ENCODE peak calls at places on chromosomes 5 and 9, in four cellular contexts. One of them, this sample, is unnamed.

GRCh38 chr5:57338849-57339340 is 143.7 kb downstream of the ACTBL2 start:
- DNase-seq in A549: no peak
- DNase-seq in tibial nerve: no peak
- DNase-seq in ovary: no peak
- DNase-seq in this sample: no peak

GRCh38 chr9:91119679-91120078 is 242.0 kb downstream of the AUH start:
- DNase-seq in tibial nerve: no peak
- DNase-seq in A549: no peak
- DNase-seq in ovary: no peak
- DNase-seq in this sample: no peak

GRCh38 chr5:137734962-137735530 is 843 bp downstream of the KLHL3 start:
- DNase-seq in tibial nerve: peak; percentile 19
- DNase-seq in A549: no peak
- DNase-seq in ovary: peak; percentile 14
- DNase-seq in this sample: peak; percentile 16

GRCh38 chr9:82271099-82271498 is 282.5 kb downstream of the SPATA31D1 start:
- DNase-seq in tibial nerve: no peak
- DNase-seq in A549: no peak
- DNase-seq in ovary: no peak
- DNase-seq in this sample: no peak

GRCh38 chr9:135500525-135501260 is at the start of gene MRPS2:
- DNase-seq in A549: peak; percentile 89
- DNase-seq in ovary: peak; percentile 81
- DNase-seq in tibial nerve: peak; percentile 65
- DNase-seq in this sample: peak; percentile 86

GRCh38 chr9:120860083-120860482 is 16.9 kb downstream of the PHF19 start:
- DNase-seq in tibial nerve: no peak
- DNase-seq in A549: no peak
- DNase-seq in ovary: no peak
- DNase-seq in this sample: no peak

GRCh38 chr5:116579139-116579538 is 4.5 kb upstream of the SEMA6A start:
- DNase-seq in A549: no peak
- DNase-seq in ovary: no peak
- DNase-seq in tibial nerve: no peak
- DNase-seq in this sample: no peak

GRCh38 chr9:78131969-78132687 is 100.5 kb upstream of the GNAQ start:
- DNase-seq in ovary: no peak
- DNase-seq in tibial nerve: no peak
- DNase-seq in A549: no peak
- DNase-seq in this sample: no peak

GRCh38 chr9:106613250-106613737 is 249.7 kb upstream of the ZNF462 start:
- DNase-seq in ovary: no peak
- DNase-seq in A549: no peak
- DNase-seq in tibial nerve: no peak
- DNase-seq in this sample: peak; percentile 45

GRCh38 chr5:171207256-171207866 is 101.7 kb upstream of the TLX3 start:
- DNase-seq in tibial nerve: peak; percentile 40
- DNase-seq in A549: peak; percentile 52
- DNase-seq in ovary: no peak
- DNase-seq in this sample: no peak

GRCh38 chr9:121360975-121361374 is 9.1 kb downstream of the STOM start:
- DNase-seq in ovary: no peak
- DNase-seq in tibial nerve: no peak
- DNase-seq in A549: no peak
- DNase-seq in this sample: no peak

GRCh38 chr5:134436523-134437339 is 25.1 kb upstream of the CDKN2AIPNL start:
- DNase-seq in tibial nerve: peak; percentile 24
- DNase-seq in ovary: no peak
- DNase-seq in A549: peak; percentile 75
- DNase-seq in this sample: peak; percentile 93

GRCh38 chr5:109703827-109704226 is 14.1 kb downstream of the MAN2A1 start:
- DNase-seq in tibial nerve: no peak
- DNase-seq in ovary: no peak
- DNase-seq in A549: no peak
- DNase-seq in this sample: no peak

GRCh38 chr9:112002131-112002846 is 105.7 kb downstream of the UGCG start:
- DNase-seq in A549: no peak
- DNase-seq in tibial nerve: no peak
- DNase-seq in ovary: no peak
- DNase-seq in this sample: no peak

GRCh38 chr5:79544136-79544535 is 30.2 kb upstream of the HOMER1 start:
- DNase-seq in tibial nerve: peak; percentile 25
- DNase-seq in ovary: no peak
- DNase-seq in A549: no peak
- DNase-seq in this sample: no peak

GRCh38 chr9:2336055-2336454 is 285.5 kb upstream of the VLDLR start:
- DNase-seq in tibial nerve: no peak
- DNase-seq in A549: peak; percentile 17
- DNase-seq in ovary: no peak
- DNase-seq in this sample: peak; percentile 49

GRCh38 chr5:5145651-5146529 is 5.8 kb downstream of the ADAMTS16 start:
- DNase-seq in ovary: no peak
- DNase-seq in tibial nerve: no peak
- DNase-seq in A549: peak; percentile 67
- DNase-seq in this sample: no peak

GRCh38 chr5:58002318-58002717 is 457.6 kb downstream of the PLK2 start:
- DNase-seq in A549: peak; percentile 7
- DNase-seq in tibial nerve: no peak
- DNase-seq in ovary: no peak
- DNase-seq in this sample: no peak

GRCh38 chr9:135554718-135555117 is 6.8 kb upstream of the PAEP start:
- DNase-seq in A549: peak; percentile 21
- DNase-seq in tibial nerve: no peak
- DNase-seq in ovary: no peak
- DNase-seq in this sample: no peak

GRCh38 chr5:133994990-133995333 is 9.8 kb downstream of the VDAC1 start:
- DNase-seq in ovary: no peak
- DNase-seq in tibial nerve: no peak
- DNase-seq in A549: no peak
- DNase-seq in this sample: no peak

GRCh38 chr9:136566899-136567298 is 21.1 kb upstream of the NOTCH1 start:
- DNase-seq in A549: no peak
- DNase-seq in ovary: peak; percentile 80
- DNase-seq in tibial nerve: peak; percentile 66
- DNase-seq in this sample: no peak

GRCh38 chr9:111356567-111357244 is 26.7 kb upstream of the OR2K2 start:
- DNase-seq in ovary: peak; percentile 9
- DNase-seq in tibial nerve: no peak
- DNase-seq in A549: peak; percentile 75
- DNase-seq in this sample: no peak

GRCh38 chr5:60649288-60649917 is 50.6 kb downstream of the DEPDC1B start:
- DNase-seq in tibial nerve: no peak
- DNase-seq in A549: peak; percentile 58
- DNase-seq in ovary: no peak
- DNase-seq in this sample: no peak

GRCh38 chr5:139842321-139842720 is 46.7 kb downstream of the PSD2 start:
- DNase-seq in tibial nerve: no peak
- DNase-seq in ovary: no peak
- DNase-seq in A549: no peak
- DNase-seq in this sample: no peak

GRCh38 chr9:130946778-130947617 is 8.0 kb upstream of the FIBCD1 start:
- DNase-seq in ovary: no peak
- DNase-seq in A549: peak; percentile 67
- DNase-seq in tibial nerve: no peak
- DNase-seq in this sample: no peak

GRCh38 chr5:65142511-65143011 is 339.2 kb downstream of the ADAMTS6 start:
- DNase-seq in A549: peak; percentile 11
- DNase-seq in tibial nerve: no peak
- DNase-seq in ovary: no peak
- DNase-seq in this sample: no peak

GRCh38 chr5:760363-761205 is 23.9 kb downstream of the ZDHHC11B start:
- DNase-seq in ovary: no peak
- DNase-seq in tibial nerve: no peak
- DNase-seq in A549: no peak
- DNase-seq in this sample: peak; percentile 9

GRCh38 chr5:77066823-77067442 is 20.2 kb downstream of the ZBED3 start:
- DNase-seq in A549: no peak
- DNase-seq in tibial nerve: no peak
- DNase-seq in ovary: no peak
- DNase-seq in this sample: no peak

GRCh38 chr5:61333351-61334223 is 1.5 kb downstream of the ZSWIM6 start:
- DNase-seq in ovary: peak; percentile 40
- DNase-seq in tibial nerve: no peak
- DNase-seq in A549: no peak
- DNase-seq in this sample: peak; percentile 58

GRCh38 chr5:132263548-132264261 is 6.2 kb downstream of the PDLIM4 start:
- DNase-seq in tibial nerve: peak; percentile 8
- DNase-seq in A549: peak; percentile 53
- DNase-seq in ovary: peak; percentile 75
- DNase-seq in this sample: no peak

GRCh38 chr5:150239099-150239793 is 49.4 kb downstream of the SLC6A7 start:
- DNase-seq in A549: no peak
- DNase-seq in tibial nerve: no peak
- DNase-seq in ovary: no peak
- DNase-seq in this sample: no peak

GRCh38 chr9:91328186-91328585 is 33.5 kb downstream of the AUH start:
- DNase-seq in tibial nerve: no peak
- DNase-seq in ovary: no peak
- DNase-seq in A549: no peak
- DNase-seq in this sample: no peak

GRCh38 chr5:96120120-96120519 is 158.5 kb upstream of the ELL2 start:
- DNase-seq in A549: no peak
- DNase-seq in ovary: no peak
- DNase-seq in tibial nerve: no peak
- DNase-seq in this sample: no peak

GRCh38 chr9:37464006-37464405 is 1.2 kb downstream of the ZBTB5 start:
- DNase-seq in tibial nerve: no peak
- DNase-seq in A549: no peak
- DNase-seq in ovary: no peak
- DNase-seq in this sample: no peak

GRCh38 chr9:37468620-37469019 is 3.4 kb upstream of the ZBTB5 start:
- DNase-seq in tibial nerve: no peak
- DNase-seq in A549: peak; percentile 32
- DNase-seq in ovary: no peak
- DNase-seq in this sample: no peak

GRCh38 chr9:37465249-37466036 is at the start of gene ZBTB5:
- DNase-seq in tibial nerve: peak; percentile 99
- DNase-seq in A549: peak; percentile 100
- DNase-seq in ovary: peak; percentile 99
- DNase-seq in this sample: peak; percentile 99

GRCh38 chr9:37466037-37466709 is 923 bp upstream of the ZBTB5 start:
- DNase-seq in tibial nerve: peak; percentile 17
- DNase-seq in ovary: peak; percentile 74
- DNase-seq in A549: peak; percentile 93
- DNase-seq in this sample: peak; percentile 76

GRCh38 chr9:37464426-37465248 is 613 bp downstream of the ZBTB5 start:
- DNase-seq in A549: no peak
- DNase-seq in tibial nerve: peak; percentile 63
- DNase-seq in ovary: peak; percentile 76
- DNase-seq in this sample: peak; percentile 77
- TF ChIP-seq POLR2A in A549: peak; percentile 58
- TF ChIP-seq POLR2A in tibial nerve: peak; percentile 17
- TF ChIP-seq POLR2A in ovary: no peak
- TF ChIP-seq POLR2A in this sample: peak; percentile 72

GRCh38 chr9:101912698-101913097 is 174.3 kb upstream of the GRIN3A start:
- DNase-seq in A549: no peak
- DNase-seq in ovary: no peak
- DNase-seq in tibial nerve: no peak
- DNase-seq in this sample: no peak

DNA sequence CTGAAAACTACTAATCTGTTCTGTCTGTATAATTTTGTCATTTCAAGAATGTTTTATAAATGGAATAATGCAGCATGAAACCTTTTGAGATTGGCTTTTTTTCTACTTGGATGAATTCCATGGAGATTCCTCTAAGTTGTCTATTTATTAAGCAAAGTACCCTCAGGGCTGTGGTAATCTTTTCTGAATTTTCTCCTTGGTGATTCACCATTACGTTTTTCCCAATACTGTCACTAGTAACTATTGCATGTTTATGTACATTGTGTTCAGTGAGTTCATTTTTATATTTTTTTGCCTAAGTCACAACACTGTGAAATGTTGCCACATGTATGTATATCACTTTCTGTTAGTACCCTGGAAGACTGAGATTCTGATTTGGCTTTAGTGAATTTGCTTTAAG is 177.0 kb upstream of the GRIN3A start:
- DNase-seq in A549: no peak
- DNase-seq in ovary: no peak
- DNase-seq in tibial nerve: no peak
- DNase-seq in this sample: no peak
- H3K4me3 ChIP-seq in A549: no peak overlapping the region
- H3K4me3 ChIP-seq in ovary: no peak overlapping the region
- H3K4me3 ChIP-seq in tibial nerve: no peak overlapping the region
- H3K4me3 ChIP-seq in this sample: no peak overlapping the region

DNA sequence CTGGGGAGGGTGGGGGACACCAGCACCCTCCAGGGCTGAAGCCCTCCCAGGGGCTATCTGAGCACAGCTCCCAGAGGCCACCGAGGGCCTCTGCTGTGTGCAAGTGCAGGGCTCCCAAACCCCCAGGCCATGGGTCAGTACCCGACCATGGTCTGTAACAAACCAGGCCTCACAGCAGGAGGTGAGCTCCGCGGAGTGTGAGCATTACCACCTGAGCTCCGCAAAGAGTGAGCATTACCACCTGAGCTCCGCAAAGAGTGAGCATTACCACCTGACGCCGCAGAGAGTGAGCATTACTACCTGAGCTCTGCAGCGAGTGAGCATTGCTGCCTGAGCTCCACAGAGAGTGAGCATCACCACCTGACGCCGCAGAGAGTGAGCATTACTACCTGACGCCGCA is 152.9 kb upstream of the IRX2 start:
- DNase-seq in A549: no peak
- DNase-seq in ovary: no peak
- DNase-seq in tibial nerve: no peak
- DNase-seq in this sample: no peak
- TF ChIP-seq POLR2A in A549: no peak
- TF ChIP-seq POLR2A in ovary: no peak
- TF ChIP-seq POLR2A in tibial nerve: no peak
- TF ChIP-seq POLR2A in this sample: no peak

DNA sequence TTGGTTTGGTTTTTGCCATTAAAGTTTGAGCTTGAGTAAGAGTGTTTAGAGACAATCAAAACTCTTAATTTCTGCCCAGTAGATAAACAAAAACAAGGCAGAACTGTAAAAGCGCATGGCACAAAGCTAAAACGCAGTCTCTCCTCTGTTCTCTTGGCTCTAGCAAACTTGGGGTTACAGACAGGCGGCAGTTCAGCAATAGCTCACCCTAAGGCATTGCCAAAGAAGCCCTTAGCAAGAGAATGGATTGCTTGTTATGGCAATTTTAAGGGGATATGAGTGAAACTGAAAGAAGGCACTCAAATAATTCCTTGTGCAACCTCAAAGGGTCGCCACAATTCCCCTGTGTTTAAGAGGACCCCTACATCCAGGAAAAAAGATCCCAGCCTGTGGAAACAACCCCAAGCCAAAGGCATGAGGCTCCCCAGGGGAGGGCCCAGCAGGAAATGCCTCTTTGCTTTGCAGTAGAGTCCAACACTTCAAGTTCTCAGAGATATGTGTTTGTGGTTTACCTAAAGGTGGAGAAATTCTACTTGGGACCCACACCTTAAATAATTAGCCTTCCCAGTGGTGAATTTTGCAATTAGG is 317.0 kb upstream of the MPDZ start:
- DNase-seq in A549: no peak
- DNase-seq in tibial nerve: no peak
- DNase-seq in ovary: no peak
- DNase-seq in this sample: no peak
- H3K4me3 ChIP-seq in A549: no peak overlapping the region
- H3K4me3 ChIP-seq in tibial nerve: no peak overlapping the region
- H3K4me3 ChIP-seq in ovary: no peak overlapping the region
- H3K4me3 ChIP-seq in this sample: no peak overlapping the region